ENCODE peak calls at places on chromosomes 1 and 21, in seven cellular contexts. B, C, Q, L, O, D and S are unnamed samples.

GRCh38 chr1:12109901-12110300 is 46.8 kb downstream of the TNFRSF8 start:
- DNase-seq in B (no peak), C (no peak), Q (no peak), L (no peak), O (no peak), D (no peak), S (no peak)

GRCh38 chr1:176638713-176639112 is 175.7 kb downstream of the PAPPA2 start:
- DNase-seq in B (no peak), C (no peak), Q (no peak), L (no peak), O (no peak), D (no peak), S (no peak)

GRCh38 chr1:189220750-189221149 is 1256.9 kb downstream of the BRINP3 start:
- DNase-seq in B (peak), C (no peak), Q (peak), L (no peak), O (no peak), D (no peak), S (peak)

GRCh38 chr1:205453466-205453865 is 2.4 kb downstream of the BLACAT1 start:
- DNase-seq in B (no peak), C (no peak), Q (no peak), L (no peak), O (no peak), D (no peak), S (no peak)

GRCh38 chr1:119366424-119366823 is 2.2 kb upstream of the HAO2 start:
- DNase-seq in B (no peak), C (no peak), Q (no peak), L (no peak), O (no peak), D (no peak), S (no peak)

GRCh38 chr1:94048413-94049164 is 72.4 kb downstream of the ABCA4 start:
- DNase-seq in B (peak), C (peak), Q (peak), L (peak), O (no peak), D (peak), S (no peak)

GRCh38 chr1:147545133-147545532 is 3.8 kb downstream of the BCL9 start:
- DNase-seq in B (no peak), C (peak), Q (peak), L (peak), O (peak), D (peak), S (peak)

GRCh38 chr1:229230136-229230892 is 40.6 kb upstream of the RAB4A start:
- DNase-seq in B (no peak), C (peak), Q (no peak), L (no peak), O (no peak), D (no peak), S (no peak)

GRCh38 chr1:229093546-229094336 is 177.2 kb upstream of the RAB4A start:
- DNase-seq in B (no peak), C (peak), Q (no peak), L (no peak), O (no peak), D (peak), S (no peak)

GRCh38 chr1:189151361-189151760 is 1326.3 kb downstream of the BRINP3 start:
- DNase-seq in B (no peak), C (no peak), Q (no peak), L (no peak), O (no peak), D (no peak), S (no peak)

GRCh38 chr1:78003882-78004718 is 639 bp upstream of the DNAJB4 start:
- DNase-seq in B (peak), C (peak), Q (peak), L (peak), O (peak), D (peak), S (peak)

GRCh38 chr21:36615274-36615964 is 83.5 kb upstream of the SIM2 start:
- DNase-seq in B (no peak), C (peak), Q (no peak), L (peak), O (no peak), D (peak), S (no peak)

GRCh38 chr1:26391450-26391849 is 18.9 kb upstream of the ZNF683 start:
- DNase-seq in B (peak), C (peak), Q (peak), L (peak), O (no peak), D (peak), S (peak)

GRCh38 chr1:159798893-159799292 is 3.3 kb upstream of the FCRL6 start:
- DNase-seq in B (peak), C (peak), Q (peak), L (peak), O (peak), D (peak), S (peak)

GRCh38 chr21:35478096-35479080 is 429.3 kb upstream of the RUNX1 start:
- DNase-seq in B (no peak), C (no peak), Q (peak), L (no peak), O (peak), D (no peak), S (no peak)

GRCh38 chr1:17309701-17310640 is 2.0 kb downstream of the PADI4 start:
- DNase-seq in B (no peak), C (peak), Q (no peak), L (no peak), O (no peak), D (no peak), S (no peak)

DNA sequence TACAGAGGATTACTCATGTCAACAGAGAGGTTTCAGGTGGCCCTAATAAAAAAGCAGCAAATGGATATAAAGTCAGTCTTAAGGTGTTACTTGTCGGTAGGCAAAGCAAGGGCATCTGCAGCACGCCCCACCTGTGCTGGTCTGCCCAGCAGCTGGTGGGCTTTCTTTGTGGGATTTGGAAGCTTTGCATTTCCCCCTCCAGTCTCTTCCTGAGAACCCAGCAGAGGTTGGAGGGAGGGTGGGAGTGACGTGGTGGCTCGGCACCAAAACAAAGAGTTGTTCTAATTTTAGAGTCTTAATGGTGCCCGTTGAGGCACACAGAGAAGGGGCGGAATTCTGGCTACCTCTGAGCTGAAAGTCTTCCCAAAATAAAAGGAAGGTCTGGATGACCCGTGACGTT is 4.8 kb upstream of the PCBP3 start:
- DNase-seq in B (no peak), C (no peak), Q (no peak), L (no peak), O (no peak), D (no peak), S (no peak)
- H3K9ac ChIP-seq in B (no peak), C (no peak), Q (no peak), L (no peak), O (no peak), D (no peak), S (no peak)

DNA sequence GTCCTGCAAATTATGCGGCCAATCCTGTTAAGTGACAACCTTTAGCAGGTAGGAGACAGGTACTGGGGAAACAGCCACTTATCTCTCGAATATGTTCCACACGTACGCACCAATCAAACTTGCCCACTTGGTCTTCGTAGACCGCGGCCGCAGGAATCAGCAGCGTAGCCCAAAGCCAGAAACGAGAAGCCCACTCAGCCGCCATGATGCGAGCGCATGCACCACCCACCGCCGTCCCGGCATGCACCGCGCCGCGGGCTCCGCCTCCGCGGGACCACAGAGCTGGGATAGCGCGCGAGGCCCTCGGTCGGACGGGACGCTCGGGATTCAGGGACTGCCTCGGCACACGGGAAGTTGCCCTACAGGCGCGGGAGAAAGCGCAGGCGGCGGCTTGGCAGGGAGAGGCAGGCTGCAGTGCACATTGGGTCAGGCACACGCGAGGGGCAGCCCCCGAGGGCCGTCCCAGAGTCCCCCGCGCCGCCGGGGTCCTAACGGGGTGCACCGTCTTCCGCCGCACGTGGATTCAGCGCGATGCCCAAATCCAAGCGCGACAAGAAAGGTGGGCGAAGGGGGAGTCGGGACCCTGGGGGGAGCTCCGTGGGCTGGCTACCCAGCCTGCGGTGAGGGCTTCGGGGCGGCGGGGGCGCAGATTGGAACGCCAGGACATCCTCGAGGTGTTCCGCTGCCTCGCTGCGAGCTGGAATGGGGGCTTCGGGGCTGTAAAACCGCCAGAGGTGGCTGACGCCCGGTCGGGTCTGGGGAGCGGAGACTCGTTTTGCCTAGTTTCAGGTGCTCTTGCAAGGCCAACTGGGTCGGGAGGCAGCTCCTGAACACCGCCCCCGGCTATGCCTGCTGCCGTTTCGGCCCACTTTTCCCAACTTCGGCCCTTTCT is at the start of the genes EMC1 and MRTO4:
- DNase-seq in B (peak), C (peak), Q (peak), L (peak), O (peak), D (peak), S (peak)
- H3K9ac ChIP-seq in B (peak), C (peak), Q (peak), L (peak), O (peak), D (peak), S (peak)

GRCh38 chr1:89822999-89823628 is 2.3 kb downstream of the LRRC8D start:
- DNase-seq in B (no peak), C (no peak), Q (peak), L (no peak), O (no peak), D (no peak), S (peak)
- H3K9ac ChIP-seq in B (no peak), C (no peak), Q (no peak), L (no peak), O (no peak), D (no peak), S (peak)

GRCh38 chr1:236394905-236395779 is 1.1 kb downstream of the EDARADD start:
- DNase-seq in B (peak), C (peak), Q (peak), L (peak), O (peak), D (peak), S (peak)

GRCh38 chr1:236397173-236397759 is 3.2 kb downstream of the EDARADD start:
- DNase-seq in B (no peak), C (no peak), Q (no peak), L (no peak), O (no peak), D (no peak), S (no peak)

GRCh38 chr1:236394016-236394481 is at the start of gene EDARADD:
- DNase-seq in B (no peak), C (no peak), Q (no peak), L (no peak), O (peak), D (no peak), S (peak)

GRCh38 chr1:236396665-236397043 is 2.6 kb downstream of the EDARADD start:
- DNase-seq in B (no peak), C (no peak), Q (no peak), L (no peak), O (no peak), D (no peak), S (no peak)

GRCh38 chr1:236395780-236396664 is 1.9 kb downstream of the EDARADD start:
- DNase-seq in B (no peak), C (no peak), Q (no peak), L (peak), O (no peak), D (peak), S (peak)
- H3K9ac ChIP-seq in B (no peak), C (peak), Q (no peak), L (no peak), O (no peak), D (no peak), S (no peak)

DNA sequence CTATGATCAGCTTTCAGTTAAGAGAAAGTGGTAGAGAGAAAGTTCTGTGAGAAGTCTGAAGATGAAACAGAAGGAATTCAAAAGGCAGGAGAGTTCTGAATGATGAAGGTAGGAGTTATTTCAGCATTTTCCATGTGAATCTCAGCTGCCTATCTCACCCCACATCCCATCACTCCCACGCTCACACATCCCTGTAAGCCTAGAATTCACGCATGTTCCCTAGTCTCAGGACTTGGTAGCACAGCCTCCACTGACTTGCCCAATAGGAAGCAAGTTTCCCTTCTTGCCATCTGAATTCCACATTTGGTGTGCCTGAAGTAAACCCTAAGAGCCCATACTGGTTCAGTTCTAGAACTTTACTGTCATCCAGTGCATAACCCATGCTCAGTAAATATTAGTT is 56.6 kb downstream of the STYXL2 start:
- DNase-seq in B (no peak), C (no peak), Q (no peak), L (no peak), O (no peak), D (no peak), S (no peak)
- H3K9ac ChIP-seq in B (no peak), C (no peak), Q (no peak), L (no peak), O (no peak), D (no peak), S (no peak)

GRCh38 chr1:171431994-171432393 is 53.3 kb upstream of the PRRC2C start:
- DNase-seq in B (no peak), C (peak), Q (no peak), L (peak), O (no peak), D (no peak), S (no peak)

GRCh38 chr1:171438441-171438840 is 46.9 kb upstream of the PRRC2C start:
- DNase-seq in B (peak), C (no peak), Q (peak), L (no peak), O (peak), D (no peak), S (peak)

GRCh38 chr1:171433451-171433850 is 51.9 kb upstream of the PRRC2C start:
- DNase-seq in B (no peak), C (no peak), Q (peak), L (no peak), O (peak), D (no peak), S (no peak)

GRCh38 chr1:171432473-171432872 is 52.9 kb upstream of the PRRC2C start:
- DNase-seq in B (no peak), C (no peak), Q (no peak), L (no peak), O (no peak), D (no peak), S (no peak)

GRCh38 chr1:171434717-171435346 is 50.5 kb upstream of the PRRC2C start:
- DNase-seq in B (peak), C (no peak), Q (peak), L (no peak), O (peak), D (no peak), S (peak)
- H3K9ac ChIP-seq in B (peak), C (no peak), Q (peak), L (no peak), O (peak), D (no peak), S (peak)

DNA sequence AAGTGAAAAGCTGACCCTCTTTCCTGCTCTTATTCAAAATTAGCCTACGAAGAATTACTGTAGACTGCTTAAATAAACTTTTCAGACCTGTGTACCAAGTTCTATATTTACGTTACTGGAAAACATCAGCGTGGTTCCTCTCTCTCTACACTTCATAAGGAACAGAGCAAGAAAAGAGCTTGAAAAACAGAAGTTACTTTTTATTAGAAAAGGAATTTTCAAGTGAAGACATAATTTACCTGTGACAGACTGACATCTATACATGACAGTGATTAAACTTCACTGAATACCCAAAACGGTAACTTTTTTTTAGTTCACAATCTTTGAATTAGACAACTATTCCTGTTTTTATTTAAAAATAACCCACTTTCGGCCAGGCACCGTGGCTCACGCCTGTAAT is 2.7 kb downstream of the ENAH start:
- DNase-seq in B (no peak), C (no peak), Q (no peak), L (no peak), O (no peak), D (no peak), S (no peak)
- H3K9ac ChIP-seq in B (no peak), C (peak), Q (peak), L (no peak), O (peak), D (no peak), S (peak)

DNA sequence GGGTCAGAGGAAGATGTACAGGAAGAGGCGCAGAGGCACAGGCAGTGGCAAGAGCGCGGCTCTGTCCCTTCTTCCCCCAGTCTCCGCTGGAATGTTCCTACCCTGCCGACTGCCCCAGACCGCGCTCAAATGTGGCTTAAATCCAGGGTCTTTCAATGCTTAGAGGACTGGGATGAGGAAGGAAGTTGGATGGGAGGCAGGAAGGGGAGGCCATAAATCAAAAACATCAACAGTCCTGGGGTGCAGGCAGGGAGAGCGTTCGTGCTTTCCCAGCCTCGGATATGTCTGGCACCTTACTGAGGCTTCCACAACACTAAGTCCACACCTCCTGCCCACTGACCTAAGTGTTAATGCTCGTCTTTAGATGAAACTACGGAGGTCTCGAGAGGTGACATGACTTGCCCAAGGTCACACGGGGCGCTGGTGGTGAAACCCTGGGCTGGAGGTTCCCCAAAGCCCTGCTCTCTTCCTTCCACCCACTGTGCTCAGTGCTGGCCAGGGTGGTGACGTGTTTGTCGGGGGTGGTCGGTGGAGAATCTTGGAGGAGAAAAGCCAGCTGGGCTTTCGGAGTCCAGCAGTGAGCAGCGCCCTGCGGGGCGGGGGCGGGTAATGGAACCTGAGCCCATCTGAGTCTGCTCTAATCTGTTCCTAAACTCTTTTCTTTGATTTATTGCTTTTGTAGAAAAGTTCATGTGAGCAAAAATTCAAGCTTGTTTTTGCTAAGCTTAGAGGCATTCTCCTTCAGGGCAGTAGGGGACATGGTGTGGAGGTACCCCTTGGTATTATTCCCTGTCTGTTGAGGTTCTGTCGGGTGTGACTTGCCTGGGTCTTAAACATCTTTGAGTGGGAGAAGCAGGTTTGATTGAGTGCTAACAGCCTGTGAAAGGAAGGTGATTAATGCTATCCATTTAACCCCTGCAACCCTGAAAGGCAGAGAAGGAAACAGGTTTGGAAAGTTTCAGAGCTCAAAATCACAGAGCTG is 725 bp downstream of the CDA start:
- DNase-seq in B (peak), C (peak), Q (peak), L (peak), O (peak), D (no peak), S (no peak)
- H3K9ac ChIP-seq in B (no peak), C (peak), Q (no peak), L (no peak), O (no peak), D (no peak), S (peak)

GRCh38 chr1:55211909-55212308 is 3.3 kb downstream of the USP24 start:
- DNase-seq in B (no peak), C (no peak), Q (no peak), L (no peak), O (no peak), D (no peak), S (no peak)
- H3K9ac ChIP-seq in B (no peak), C (no peak), Q (no peak), L (no peak), O (no peak), D (no peak), S (peak)